ENCODE peak calls at places on chromosomes 11 and 22, in six cellular contexts. One of them, this sample, is unnamed.

GRCh38 chr11:112694813-112695212 is 266.4 kb upstream of the NCAM1 start:
- DNase-seq in HT-29: peak
- DNase-seq in dorsolateral prefrontal cortex: no peak
- DNase-seq in posterior cingulate gyrus: no peak
- DNase-seq in GM04504: no peak
- DNase-seq in RWPE1: peak
- DNase-seq in this sample: no peak

GRCh38 chr11:3660960-3661359 is 10.2 kb downstream of the CHRNA10 start:
- DNase-seq in HT-29: no peak
- DNase-seq in dorsolateral prefrontal cortex: no peak
- DNase-seq in posterior cingulate gyrus: no peak
- DNase-seq in GM04504: no peak
- DNase-seq in RWPE1: no peak
- DNase-seq in this sample: no peak

GRCh38 chr11:103959279-103959930 is 77.0 kb upstream of the DDI1 start:
- DNase-seq in HT-29: no peak
- DNase-seq in dorsolateral prefrontal cortex: no peak
- DNase-seq in posterior cingulate gyrus: no peak
- DNase-seq in GM04504: peak
- DNase-seq in RWPE1: no peak
- DNase-seq in this sample: no peak

GRCh38 chr22:39928556-39929401 is 27.9 kb downstream of the GRAP2 start:
- DNase-seq in HT-29: no peak
- DNase-seq in dorsolateral prefrontal cortex: no peak
- DNase-seq in posterior cingulate gyrus: no peak
- DNase-seq in GM04504: no peak
- DNase-seq in RWPE1: peak
- DNase-seq in this sample: no peak

GRCh38 chr22:22009661-22010060 is 27.1 kb upstream of the TOP3B start:
- DNase-seq in HT-29: no peak
- DNase-seq in dorsolateral prefrontal cortex: no peak
- DNase-seq in posterior cingulate gyrus: no peak
- DNase-seq in GM04504: no peak
- DNase-seq in RWPE1: peak
- DNase-seq in this sample: no peak

GRCh38 chr11:121464352-121464946 is 11.7 kb upstream of the SORL1-AS1 start:
- DNase-seq in HT-29: peak
- DNase-seq in dorsolateral prefrontal cortex: peak
- DNase-seq in posterior cingulate gyrus: peak
- DNase-seq in GM04504: peak
- DNase-seq in RWPE1: peak
- DNase-seq in this sample: no peak

GRCh38 chr11:29989181-29989580 is 27.6 kb downstream of the KCNA4 start:
- DNase-seq in HT-29: no peak
- DNase-seq in dorsolateral prefrontal cortex: no peak
- DNase-seq in posterior cingulate gyrus: no peak
- DNase-seq in GM04504: no peak
- DNase-seq in RWPE1: no peak
- DNase-seq in this sample: no peak

GRCh38 chr11:122424636-122425035 is 230.9 kb upstream of the UBASH3B start:
- DNase-seq in HT-29: no peak
- DNase-seq in dorsolateral prefrontal cortex: no peak
- DNase-seq in posterior cingulate gyrus: no peak
- DNase-seq in GM04504: no peak
- DNase-seq in RWPE1: no peak
- DNase-seq in this sample: no peak

GRCh38 chr11:55357560-55358184 is 10.1 kb upstream of the OR4A15 start:
- DNase-seq in HT-29: peak
- DNase-seq in dorsolateral prefrontal cortex: no peak
- DNase-seq in posterior cingulate gyrus: no peak
- DNase-seq in GM04504: no peak
- DNase-seq in RWPE1: no peak
- DNase-seq in this sample: no peak

GRCh38 chr11:12066799-12067508 is 43.4 kb upstream of the MICAL2 start:
- DNase-seq in HT-29: peak
- DNase-seq in dorsolateral prefrontal cortex: no peak
- DNase-seq in posterior cingulate gyrus: peak
- DNase-seq in GM04504: peak
- DNase-seq in RWPE1: no peak
- DNase-seq in this sample: no peak

GRCh38 chr11:47186937-47187681 is 875 bp upstream of the PACSIN3 start:
- DNase-seq in HT-29: no peak
- DNase-seq in dorsolateral prefrontal cortex: no peak
- DNase-seq in posterior cingulate gyrus: peak
- DNase-seq in GM04504: no peak
- DNase-seq in RWPE1: peak
- DNase-seq in this sample: peak

GRCh38 chr22:36366291-36366708 is 21.5 kb downstream of the MYH9 start:
- DNase-seq in HT-29: no peak
- DNase-seq in dorsolateral prefrontal cortex: no peak
- DNase-seq in posterior cingulate gyrus: no peak
- DNase-seq in GM04504: no peak
- DNase-seq in RWPE1: no peak
- DNase-seq in this sample: no peak

GRCh38 chr11:17401316-17401715 is 12.9 kb upstream of the KCNJ11 start:
- DNase-seq in HT-29: no peak
- DNase-seq in dorsolateral prefrontal cortex: no peak
- DNase-seq in posterior cingulate gyrus: no peak
- DNase-seq in GM04504: no peak
- DNase-seq in RWPE1: no peak
- DNase-seq in this sample: no peak

GRCh38 chr11:23278121-23278520 is 417.8 kb upstream of the CCDC179 start:
- DNase-seq in HT-29: no peak
- DNase-seq in dorsolateral prefrontal cortex: no peak
- DNase-seq in posterior cingulate gyrus: no peak
- DNase-seq in GM04504: no peak
- DNase-seq in RWPE1: peak
- DNase-seq in this sample: no peak

GRCh38 chr11:89463381-89463780 is 27.8 kb downstream of the NOX4 start:
- DNase-seq in HT-29: no peak
- DNase-seq in dorsolateral prefrontal cortex: no peak
- DNase-seq in posterior cingulate gyrus: no peak
- DNase-seq in GM04504: no peak
- DNase-seq in RWPE1: no peak
- DNase-seq in this sample: no peak

GRCh38 chr22:35544189-35544588 is 3.6 kb downstream of the RASD2 start:
- DNase-seq in HT-29: no peak
- DNase-seq in dorsolateral prefrontal cortex: no peak
- DNase-seq in posterior cingulate gyrus: no peak
- DNase-seq in GM04504: no peak
- DNase-seq in RWPE1: no peak
- DNase-seq in this sample: no peak

GRCh38 chr22:32572741-32573140 is 98.1 kb downstream of the FBXO7 start:
- DNase-seq in HT-29: no peak
- DNase-seq in dorsolateral prefrontal cortex: no peak
- DNase-seq in posterior cingulate gyrus: no peak
- DNase-seq in GM04504: no peak
- DNase-seq in RWPE1: no peak
- DNase-seq in this sample: no peak

GRCh38 chr22:50271519-50271970 is 1.4 kb upstream of the MAPK11 start:
- DNase-seq in HT-29: peak
- DNase-seq in dorsolateral prefrontal cortex: no peak
- DNase-seq in posterior cingulate gyrus: no peak
- DNase-seq in GM04504: no peak
- DNase-seq in RWPE1: peak
- DNase-seq in this sample: peak

GRCh38 chr22:45996241-45997076 is 19.5 kb upstream of the WNT7B start:
- DNase-seq in HT-29: no peak
- DNase-seq in dorsolateral prefrontal cortex: no peak
- DNase-seq in posterior cingulate gyrus: peak
- DNase-seq in GM04504: peak
- DNase-seq in RWPE1: no peak
- DNase-seq in this sample: peak

GRCh38 chr11:65262381-65262680 is 569 bp downstream of the POLA2 start:
- DNase-seq in HT-29: no peak
- DNase-seq in dorsolateral prefrontal cortex: no peak
- DNase-seq in posterior cingulate gyrus: no peak
- DNase-seq in GM04504: no peak
- DNase-seq in RWPE1: no peak
- DNase-seq in this sample: no peak

GRCh38 chr11:32103941-32104340 is 13.1 kb downstream of the RCN1 start:
- DNase-seq in HT-29: no peak
- DNase-seq in dorsolateral prefrontal cortex: no peak
- DNase-seq in posterior cingulate gyrus: no peak
- DNase-seq in GM04504: no peak
- DNase-seq in RWPE1: no peak
- DNase-seq in this sample: no peak

GRCh38 chr11:125201525-125202121 is 37.1 kb downstream of the PKNOX2 start:
- DNase-seq in HT-29: peak
- DNase-seq in dorsolateral prefrontal cortex: no peak
- DNase-seq in posterior cingulate gyrus: no peak
- DNase-seq in GM04504: no peak
- DNase-seq in RWPE1: no peak
- DNase-seq in this sample: no peak

GRCh38 chr11:43546561-43547410 is 133.8 kb upstream of the HSD17B12 start:
- DNase-seq in HT-29: no peak
- DNase-seq in dorsolateral prefrontal cortex: no peak
- DNase-seq in posterior cingulate gyrus: peak
- DNase-seq in GM04504: no peak
- DNase-seq in RWPE1: no peak
- DNase-seq in this sample: no peak

GRCh38 chr11:101049123-101049522 is 80.5 kb downstream of the PGR start:
- DNase-seq in HT-29: no peak
- DNase-seq in dorsolateral prefrontal cortex: no peak
- DNase-seq in posterior cingulate gyrus: no peak
- DNase-seq in GM04504: no peak
- DNase-seq in RWPE1: no peak
- DNase-seq in this sample: no peak

GRCh38 chr11:12667646-12668045 is 6.6 kb upstream of the TEAD1 start:
- DNase-seq in HT-29: no peak
- DNase-seq in dorsolateral prefrontal cortex: no peak
- DNase-seq in posterior cingulate gyrus: no peak
- DNase-seq in GM04504: no peak
- DNase-seq in RWPE1: no peak
- DNase-seq in this sample: no peak

GRCh38 chr11:83521647-83522596 is 235.8 kb upstream of the CCDC90B start:
- DNase-seq in HT-29: peak
- DNase-seq in dorsolateral prefrontal cortex: no peak
- DNase-seq in posterior cingulate gyrus: no peak
- DNase-seq in GM04504: peak
- DNase-seq in RWPE1: peak
- DNase-seq in this sample: no peak

GRCh38 chr11:22685111-22685510 is 18.7 kb downstream of the GAS2 start:
- DNase-seq in HT-29: no peak
- DNase-seq in dorsolateral prefrontal cortex: no peak
- DNase-seq in posterior cingulate gyrus: no peak
- DNase-seq in GM04504: no peak
- DNase-seq in RWPE1: no peak
- DNase-seq in this sample: no peak

GRCh38 chr11:117819096-117820040 is 5.2 kb downstream of the FXYD2 start:
- DNase-seq in HT-29: peak
- DNase-seq in dorsolateral prefrontal cortex: no peak
- DNase-seq in posterior cingulate gyrus: peak
- DNase-seq in GM04504: peak
- DNase-seq in RWPE1: no peak
- DNase-seq in this sample: no peak

GRCh38 chr11:106309070-106309684 is 231.7 kb downstream of the AASDHPPT start:
- DNase-seq in HT-29: no peak
- DNase-seq in dorsolateral prefrontal cortex: no peak
- DNase-seq in posterior cingulate gyrus: no peak
- DNase-seq in GM04504: no peak
- DNase-seq in RWPE1: no peak
- DNase-seq in this sample: no peak

GRCh38 chr11:24575392-24575791 is 78.5 kb downstream of the LUZP2 start:
- DNase-seq in HT-29: no peak
- DNase-seq in dorsolateral prefrontal cortex: no peak
- DNase-seq in posterior cingulate gyrus: no peak
- DNase-seq in GM04504: no peak
- DNase-seq in RWPE1: peak
- DNase-seq in this sample: no peak